ENCODE peak calls at places on chromosomes 13 and 19, in ten cellular contexts. J is HCT116, R is transverse colon, A is tibial artery, H is kidney epithelial cell, X is A673, D is fibroblast of mammary gland, C is lower leg skin, Q is IMR-90, P is heart left ventricle. W is an unnamed sample.

GRCh38 chr19:46133101-46133627 is 8.7 kb upstream of the IGFL3 start:
- DNase-seq in J (peak; percentile 73), R (no peak), A (peak; percentile 34), H (peak; percentile 97), X (peak; percentile 92), D (peak; percentile 91), C (peak; percentile 70), Q (peak; percentile 97), P (no peak), W (no peak)

GRCh38 chr13:45928843-45929242 is 77.3 kb upstream of the SIAH3 start:
- DNase-seq in J (no peak), R (no peak), A (no peak), H (peak; percentile 28), X (peak; percentile 58), D (no peak), C (no peak), Q (no peak), P (no peak), W (no peak)

GRCh38 chr19:5218255-5218855 is 122.3 kb downstream of the PTPRS start:
- DNase-seq in J (no peak), R (no peak), A (no peak), H (no peak), X (no peak), D (no peak), C (no peak), Q (no peak), P (no peak), W (no peak)

GRCh38 chr13:26051231-26052135 is at the start of gene SHISA2:
- DNase-seq in J (no peak), R (no peak), A (no peak), H (no peak), X (peak; percentile 65), D (peak; percentile 17), C (no peak), Q (peak; percentile 31), P (peak; percentile 33), W (no peak)

GRCh38 chr13:98089826-98090225 is 53.1 kb upstream of the FARP1 start:
- DNase-seq in J (no peak), R (no peak), A (no peak), H (no peak), X (no peak), D (peak; percentile 11), C (no peak), Q (peak; percentile 47), P (no peak), W (no peak)

GRCh38 chr19:35436477-35437141 is 11.4 kb upstream of the FFAR2 start:
- DNase-seq in J (no peak), R (peak; percentile 46), A (peak; percentile 24), H (no peak), X (peak; percentile 63), D (peak; percentile 48), C (peak; percentile 43), Q (no peak), P (no peak), W (no peak)

GRCh38 chr13:91468301-91468700 is 69.9 kb downstream of the GPC5 start:
- DNase-seq in J (no peak), R (no peak), A (no peak), H (no peak), X (no peak), D (no peak), C (no peak), Q (peak; percentile 8), P (no peak), W (no peak)

GRCh38 chr13:107289540-107289939 is 721.6 kb upstream of the ARGLU1 start:
- DNase-seq in J (no peak), R (no peak), A (no peak), H (no peak), X (peak; percentile 89), D (peak; percentile 55), C (no peak), Q (peak; percentile 81), P (no peak), W (no peak)

DNA sequence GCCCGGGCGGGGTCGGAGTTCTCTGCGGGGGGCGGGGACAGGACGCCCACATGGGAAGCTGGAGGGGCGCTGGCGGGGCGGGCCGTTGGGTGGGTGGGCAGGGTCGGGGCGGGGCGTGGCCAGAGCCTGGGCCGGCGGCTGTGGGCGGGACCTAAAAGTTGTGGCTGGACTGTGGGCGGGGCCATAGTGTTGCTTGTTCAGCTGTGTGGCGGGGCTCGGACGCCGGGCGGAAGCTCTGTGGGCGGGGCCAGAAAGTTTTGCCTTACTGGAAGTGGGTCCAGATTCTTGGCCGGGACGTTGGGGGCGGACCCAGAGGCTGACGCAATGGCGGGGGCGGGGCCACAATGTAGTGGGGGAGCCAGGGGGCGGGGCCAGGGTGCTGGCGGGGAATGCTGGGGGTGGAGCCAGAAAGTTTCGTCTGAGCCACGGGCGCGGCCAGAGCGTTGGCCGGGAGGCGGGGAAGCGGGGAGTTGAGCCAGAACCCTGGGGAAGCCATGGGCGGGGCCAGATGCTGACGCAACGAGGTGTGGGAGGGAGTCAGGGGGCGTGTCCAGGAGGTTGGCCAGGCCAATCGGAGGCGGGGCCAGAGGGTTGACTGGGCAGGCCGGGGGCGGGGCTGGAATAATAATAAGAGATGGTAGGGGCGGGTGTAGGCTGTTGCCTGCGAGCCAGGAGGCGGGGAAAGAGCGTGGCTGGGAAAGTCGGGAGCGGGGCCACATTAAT is 524 bp downstream of the CCDC9 start:
- DNase-seq in J (peak; percentile 95), R (peak; percentile 100), A (peak; percentile 100), H (peak; percentile 91), X (peak; percentile 99), D (peak; percentile 98), C (peak; percentile 100), Q (peak; percentile 98), P (peak; percentile 100), W (peak; percentile 100)
- H3K4me3 ChIP-seq in J (peak overlapping the region; percentile 77), R (peak overlapping the region; percentile 43), A (peak overlapping the region; percentile 63), H (peak overlapping the region; percentile 65), X (peak overlapping the region; percentile 52), D (peak overlapping the region; percentile 75), C (peak overlapping the region; percentile 42), Q (peak overlapping the region; percentile 59), P (peak overlapping the region; percentile 79), W (peak overlapping the region; percentile 77)

GRCh38 chr13:84430441-84430840 is 548.2 kb upstream of the SLITRK1 start:
- DNase-seq in J (no peak), R (no peak), A (no peak), H (no peak), X (no peak), D (no peak), C (no peak), Q (peak; percentile 1), P (no peak), W (no peak)

GRCh38 chr13:84431646-84432045 is 549.4 kb upstream of the SLITRK1 start:
- DNase-seq in J (no peak), R (no peak), A (no peak), H (no peak), X (peak; percentile 4), D (peak; percentile 48), C (no peak), Q (peak; percentile 66), P (no peak), W (no peak)

GRCh38 chr13:84430015-84430414 is 547.7 kb upstream of the SLITRK1 start:
- DNase-seq in J (no peak), R (no peak), A (no peak), H (no peak), X (no peak), D (peak; percentile 22), C (no peak), Q (peak; percentile 40), P (no peak), W (no peak)

GRCh38 chr13:84433024-84433423 is 550.8 kb upstream of the SLITRK1 start:
- DNase-seq in J (no peak), R (no peak), A (no peak), H (peak; percentile 23), X (no peak), D (peak; percentile 74), C (no peak), Q (peak; percentile 83), P (no peak), W (no peak)
- TF ChIP-seq CTCF in J (no peak), R (no peak), A (no peak), H (no peak), X (no peak), D (no peak), C (no peak), Q (no peak), P (no peak), W (no peak)

GRCh38 chr19:39832341-39833083 is 1.4 kb downstream of the DYRK1B start:
- DNase-seq in J (no peak), R (no peak), A (no peak), H (no peak), X (no peak), D (peak; percentile 50), C (no peak), Q (no peak), P (no peak), W (no peak)

GRCh38 chr19:39831679-39832078 is 2.3 kb downstream of the DYRK1B start:
- DNase-seq in J (no peak), R (no peak), A (no peak), H (no peak), X (no peak), D (no peak), C (no peak), Q (no peak), P (no peak), W (no peak)

GRCh38 chr19:39833160-39833463 is 850 bp downstream of the DYRK1B start:
- DNase-seq in J (no peak), R (no peak), A (no peak), H (no peak), X (no peak), D (no peak), C (no peak), Q (no peak), P (no peak), W (no peak)

GRCh38 chr19:39834287-39834841 is 402 bp upstream of the DYRK1B start:
- DNase-seq in J (no peak), R (no peak), A (no peak), H (no peak), X (no peak), D (no peak), C (no peak), Q (no peak), P (no peak), W (no peak)

GRCh38 chr19:39833464-39834286 is at the start of gene DYRK1B:
- DNase-seq in J (no peak), R (peak; percentile 98), A (peak; percentile 97), H (peak; percentile 91), X (peak; percentile 98), D (peak; percentile 96), C (peak; percentile 97), Q (peak; percentile 96), P (peak; percentile 98), W (peak; percentile 95)
- H3K4me3 ChIP-seq in J (no peak within 1 kb of the TSS), R (peak within 1 kb of the TSS; percentile 75), A (peak within 1 kb of the TSS; percentile 88), H (peak within 1 kb of the TSS; percentile 82), X (peak within 1 kb of the TSS; percentile 93), D (peak within 1 kb of the TSS; percentile 79), C (peak within 1 kb of the TSS; percentile 88), Q (peak within 1 kb of the TSS; percentile 78), P (peak within 1 kb of the TSS; percentile 75), W (peak within 1 kb of the TSS; percentile 94)

GRCh38 chr19:39411832-39412099 is 703 bp upstream of the PLEKHG2 start:
- DNase-seq in J (peak; percentile 84), R (peak; percentile 96), A (peak; percentile 97), H (no peak), X (peak; percentile 95), D (peak; percentile 94), C (peak; percentile 95), Q (peak; percentile 92), P (peak; percentile 88), W (peak; percentile 90)

GRCh38 chr19:39413269-39413902 is 917 bp downstream of the PLEKHG2 start:
- DNase-seq in J (no peak), R (peak; percentile 58), A (peak; percentile 69), H (no peak), X (peak; percentile 78), D (peak; percentile 65), C (peak; percentile 59), Q (peak; percentile 60), P (peak; percentile 84), W (no peak)

GRCh38 chr19:39412100-39412866 is at the start of gene PLEKHG2:
- DNase-seq in J (peak; percentile 98), R (peak; percentile 97), A (peak; percentile 99), H (peak; percentile 98), X (peak; percentile 99), D (peak; percentile 99), C (peak; percentile 99), Q (peak; percentile 100), P (peak; percentile 98), W (peak; percentile 96)

GRCh38 chr19:39413903-39414608 is 1.6 kb downstream of the PLEKHG2 start:
- DNase-seq in J (no peak), R (peak; percentile 31), A (peak; percentile 59), H (no peak), X (no peak), D (peak; percentile 39), C (peak; percentile 42), Q (peak; percentile 28), P (peak; percentile 40), W (no peak)

GRCh38 chr19:39412867-39413268 is 399 bp downstream of the PLEKHG2 start:
- DNase-seq in J (no peak), R (no peak), A (peak; percentile 60), H (no peak), X (no peak), D (no peak), C (peak; percentile 87), Q (no peak), P (no peak), W (no peak)
- TF ChIP-seq CTCF in J (no peak), R (no peak), A (no peak), H (no peak), X (no peak), D (no peak), C (no peak), Q (no peak), P (no peak), W (no peak)

W was measured in thoracic aorta.